ENCODE peak calls at places on chromosomes 12 and 14, in ten cellular contexts. R, Y, T, V, B, W, E, F, J and P are unnamed samples.

GRCh38 chr12:15801770-15802393 is 12.7 kb upstream of the EPS8 start:
- DNase-seq in R (no peak), Y (no peak), T (no peak), V (no peak), B (no peak), W (no peak), E (no peak), F (no peak), J (peak), P (no peak)

GRCh38 chr12:40226652-40227051 is 1.9 kb downstream of the LRRK2 start:
- DNase-seq in R (no peak), Y (no peak), T (peak), V (peak), B (no peak), W (no peak), E (peak), F (peak), J (peak), P (peak)

GRCh38 chr12:116784238-116784612 is 46.1 kb downstream of the RNFT2 start:
- DNase-seq in R (peak), Y (no peak), T (no peak), V (no peak), B (no peak), W (peak), E (no peak), F (no peak), J (no peak), P (no peak)

GRCh38 chr14:99224116-99224910 is 47.7 kb downstream of the BCL11B start:
- DNase-seq in R (no peak), Y (no peak), T (no peak), V (no peak), B (no peak), W (no peak), E (no peak), F (no peak), J (no peak), P (no peak)

GRCh38 chr14:20493634-20494033 is 11.7 kb upstream of the RNASE10 start:
- DNase-seq in R (no peak), Y (no peak), T (peak), V (no peak), B (no peak), W (no peak), E (no peak), F (no peak), J (no peak), P (no peak)

GRCh38 chr14:24965934-24966593 is 83.9 kb downstream of the STXBP6 start:
- DNase-seq in R (peak), Y (no peak), T (no peak), V (peak), B (no peak), W (no peak), E (peak), F (peak), J (peak), P (no peak)

GRCh38 chr14:76775695-76776305 is 14.5 kb downstream of the VASH1 start:
- DNase-seq in R (no peak), Y (no peak), T (no peak), V (no peak), B (no peak), W (no peak), E (no peak), F (no peak), J (no peak), P (no peak)

GRCh38 chr14:39175445-39176262 is 600 bp downstream of the PNN start:
- DNase-seq in R (no peak), Y (no peak), T (peak), V (no peak), B (peak), W (peak), E (no peak), F (no peak), J (peak), P (peak)

GRCh38 chr12:54419088-54419887 is at the start of gene ITGA5:
- DNase-seq in R (peak), Y (peak), T (no peak), V (no peak), B (peak), W (peak), E (peak), F (peak), J (peak), P (peak)

GRCh38 chr12:92340441-92341332 is 195.0 kb upstream of the BTG1 start:
- DNase-seq in R (no peak), Y (peak), T (no peak), V (no peak), B (no peak), W (peak), E (no peak), F (no peak), J (peak), P (no peak)

GRCh38 chr12:89707992-89708792 is 446 bp downstream of the ATP2B1 start:
- DNase-seq in R (no peak), Y (peak), T (no peak), V (no peak), B (no peak), W (peak), E (no peak), F (peak), J (peak), P (peak)

GRCh38 chr12:52798003-52798670 is 2.2 kb upstream of the KRT3 start:
- DNase-seq in R (no peak), Y (no peak), T (no peak), V (no peak), B (no peak), W (no peak), E (peak), F (no peak), J (peak), P (no peak)

GRCh38 chr12:123029550-123029949 is 49.1 kb downstream of the ARL6IP4 start:
- DNase-seq in R (no peak), Y (no peak), T (no peak), V (no peak), B (no peak), W (no peak), E (no peak), F (no peak), J (no peak), P (no peak)

GRCh38 chr12:113021500-113021899 is 35.0 kb upstream of the DTX1 start:
- DNase-seq in R (no peak), Y (no peak), T (no peak), V (no peak), B (no peak), W (no peak), E (no peak), F (no peak), J (no peak), P (no peak)